ENCODE peak calls at places on chromosomes 1 and 21, in five cellular contexts. One of them, this sample, is unnamed.

GRCh38 chr1:197771388-197771787 is 3.9 kb downstream of the DENND1B start:
- DNase-seq in kidney epithelial cell: no peak
- DNase-seq in erythroblast: no peak
- DNase-seq in NCI-H1694: no peak
- DNase-seq in C1 segment of cervical spinal cord: no peak
- DNase-seq in this sample: no peak

GRCh38 chr1:229155472-229155871 is 115.4 kb upstream of the RAB4A start:
- DNase-seq in kidney epithelial cell: no peak
- DNase-seq in erythroblast: no peak
- DNase-seq in NCI-H1694: no peak
- DNase-seq in C1 segment of cervical spinal cord: no peak
- DNase-seq in this sample: no peak

GRCh38 chr21:14070049-14070893 is 140.5 kb downstream of the LIPI start:
- DNase-seq in kidney epithelial cell: no peak
- DNase-seq in erythroblast: no peak
- DNase-seq in NCI-H1694: peak
- DNase-seq in C1 segment of cervical spinal cord: no peak
- DNase-seq in this sample: no peak

GRCh38 chr1:151012684-151013471 is 4.6 kb downstream of the PRUNE1 start:
- DNase-seq in kidney epithelial cell: no peak
- DNase-seq in erythroblast: no peak
- DNase-seq in NCI-H1694: no peak
- DNase-seq in C1 segment of cervical spinal cord: no peak
- DNase-seq in this sample: no peak

GRCh38 chr1:234970731-234971476 is 157.7 kb downstream of the TOMM20 start:
- DNase-seq in kidney epithelial cell: no peak
- DNase-seq in erythroblast: peak
- DNase-seq in NCI-H1694: no peak
- DNase-seq in C1 segment of cervical spinal cord: no peak
- DNase-seq in this sample: peak

GRCh38 chr1:204714194-204714860 is 28.8 kb upstream of the LRRN2 start:
- DNase-seq in kidney epithelial cell: no peak
- DNase-seq in erythroblast: no peak
- DNase-seq in NCI-H1694: no peak
- DNase-seq in C1 segment of cervical spinal cord: no peak
- DNase-seq in this sample: no peak

GRCh38 chr1:207755846-207756692 is 4.2 kb downstream of the CD46 start:
- DNase-seq in kidney epithelial cell: no peak
- DNase-seq in erythroblast: no peak
- DNase-seq in NCI-H1694: no peak
- DNase-seq in C1 segment of cervical spinal cord: no peak
- DNase-seq in this sample: no peak

GRCh38 chr1:93735722-93736121 is 54.1 kb upstream of the BCAR3 start:
- DNase-seq in kidney epithelial cell: peak
- DNase-seq in erythroblast: no peak
- DNase-seq in NCI-H1694: no peak
- DNase-seq in C1 segment of cervical spinal cord: no peak
- DNase-seq in this sample: no peak

GRCh38 chr21:44947111-44947929 is 7.5 kb downstream of the SLX9 start:
- DNase-seq in kidney epithelial cell: no peak
- DNase-seq in erythroblast: no peak
- DNase-seq in NCI-H1694: no peak
- DNase-seq in C1 segment of cervical spinal cord: no peak
- DNase-seq in this sample: no peak